ENCODE peak calls at places on chromosomes 1 and 21, in nine cellular contexts. R is uterus; G is CD4-positive, alpha-beta T cell; V is CD8-positive, alpha-beta T cell; L is HFF-Myc; N is fibroblast of mammary gland; W is GM23338; K is prostate gland; U is choroid plexus epithelial cell. X is an unnamed sample.

GRCh38 chr1:209643295-209644020 is 8.8 kb downstream of the LAMB3 start:
- DNase-seq in G (no peak), R (peak; percentile 61), V (no peak), N (peak; percentile 51), L (no peak), K (no peak), W (no peak), U (peak; percentile 65), X (no peak)

GRCh38 chr1:168945870-168946269 is 160.6 kb upstream of the ATP1B1 start:
- DNase-seq in N (peak; percentile 3), K (no peak), W (no peak), U (peak; percentile 13), V (no peak), L (no peak), G (no peak), R (peak; percentile 28), X (no peak)

GRCh38 chr1:202201266-202201665 is 7.7 kb downstream of the LGR6 start:
- DNase-seq in L (no peak), G (no peak), V (no peak), N (no peak), K (no peak), U (no peak), W (no peak), R (no peak), X (no peak)

GRCh38 chr1:233459470-233459945 is 132.0 kb downstream of the MAP3K21 start:
- DNase-seq in L (no peak), V (no peak), R (no peak), U (no peak), K (no peak), W (no peak), G (no peak), N (no peak), X (no peak)

GRCh38 chr1:232697191-232697590 is 67.3 kb upstream of the SIPA1L2 start:
- DNase-seq in V (no peak), R (no peak), K (peak; percentile 20), L (no peak), U (no peak), G (no peak), W (no peak), N (no peak), X (no peak)

GRCh38 chr1:151593651-151594625 is 17.9 kb upstream of the SNX27 start:
- DNase-seq in G (peak; percentile 87), V (peak; percentile 80), R (peak; percentile 67), U (peak; percentile 69), K (peak; percentile 85), N (peak; percentile 48), W (peak; percentile 95), L (no peak), X (peak; percentile 76)

GRCh38 chr1:229270547-229271447 is at the start of gene RAB4A:
- DNase-seq in R (peak; percentile 77), W (peak; percentile 86), L (peak; percentile 44), G (peak; percentile 70), K (peak; percentile 81), V (peak; percentile 75), U (peak; percentile 91), N (peak; percentile 79), X (peak; percentile 81)

GRCh38 chr1:40038693-40039092 is 1.8 kb upstream of the CAP1 start:
- DNase-seq in V (no peak), W (no peak), L (no peak), G (no peak), U (no peak), K (no peak), N (no peak), R (no peak), X (no peak)

GRCh38 chr1:98044071-98044697 is 123.3 kb upstream of the DPYD start:
- DNase-seq in K (no peak), L (no peak), V (no peak), G (no peak), W (peak; percentile 31), R (no peak), U (no peak), N (no peak), X (no peak)

GRCh38 chr1:203686091-203686632 is 59.5 kb downstream of the ATP2B4 start:
- DNase-seq in N (no peak), R (no peak), G (no peak), V (no peak), K (no peak), L (no peak), U (no peak), W (no peak), X (no peak)

GRCh38 chr1:226128487-226129075 is 58.0 kb downstream of the ACBD3 start:
- DNase-seq in R (no peak), V (no peak), L (no peak), G (no peak), U (peak; percentile 42), W (no peak), K (peak; percentile 56), N (peak; percentile 25), X (no peak)

GRCh38 chr1:78339490-78339889 is 151.3 kb upstream of the PTGFR start:
- DNase-seq in R (no peak), L (peak; percentile 30), N (peak; percentile 91), V (no peak), U (peak; percentile 71), K (no peak), G (no peak), W (no peak), X (no peak)

GRCh38 chr1:43548285-43549271 is 17.9 kb downstream of the PTPRF start:
- DNase-seq in R (no peak), W (peak; percentile 35), L (no peak), G (no peak), K (peak; percentile 44), U (no peak), N (no peak), V (no peak), X (no peak)

GRCh38 chr1:67285780-67286488 is 21.7 kb upstream of the IL12RB2 start:
- DNase-seq in N (no peak), U (peak; percentile 17), V (no peak), R (no peak), K (no peak), G (no peak), L (no peak), W (no peak), X (no peak)

GRCh38 chr1:192609110-192610079 is 26.6 kb upstream of the RGS13 start:
- DNase-seq in N (no peak), U (no peak), V (peak; percentile 24), R (peak; percentile 18), K (peak; percentile 11), W (no peak), L (no peak), G (peak; percentile 41), X (no peak)

GRCh38 chr1:59952065-59952464 is 25.5 kb upstream of the CYP2J2 start:
- DNase-seq in V (no peak), K (no peak), G (no peak), R (no peak), N (peak; percentile 66), U (peak; percentile 41), W (no peak), L (no peak), X (no peak)
- TF ChIP-seq CTCF in V (no peak), K (no peak), G (no peak), R (no peak), N (no peak), U (no peak), W (no peak), L (no peak), X (no peak)

GRCh38 chr1:12125422-12126355 is 41.1 kb upstream of the TNFRSF1B start:
- DNase-seq in V (no peak), N (no peak), R (no peak), U (no peak), L (no peak), K (no peak), G (no peak), W (no peak), X (no peak)
- TF ChIP-seq CTCF in V (no peak), N (no peak), R (no peak), U (peak; percentile 2), L (no peak), K (no peak), G (no peak), W (no peak), X (no peak)

GRCh38 chr21:26845750-26846035 is 484 bp upstream of the ADAMTS1 start:
- DNase-seq in L (no peak), W (no peak), G (no peak), V (no peak), U (peak; percentile 26), K (no peak), N (no peak), R (no peak), X (no peak)

GRCh38 chr21:26844258-26845065 is 747 bp downstream of the ADAMTS1 start:
- DNase-seq in G (no peak), V (no peak), W (peak; percentile 60), R (peak; percentile 65), N (no peak), K (peak; percentile 26), L (no peak), U (peak; percentile 65), X (peak; percentile 51)

GRCh38 chr21:26846036-26846931 is 1.1 kb upstream of the ADAMTS1 start:
- DNase-seq in U (peak; percentile 70), K (peak; percentile 40), G (no peak), N (peak; percentile 83), R (peak; percentile 91), V (no peak), L (no peak), W (peak; percentile 81), X (peak; percentile 42)

GRCh38 chr21:26843912-26844257 is 1.3 kb downstream of the ADAMTS1 start:
- DNase-seq in R (peak; percentile 31), V (no peak), N (peak; percentile 67), U (peak; percentile 94), K (no peak), W (peak; percentile 30), L (no peak), G (no peak), X (peak; percentile 12)

GRCh38 chr21:26845066-26845749 is at the start of gene ADAMTS1:
- DNase-seq in W (peak; percentile 87), U (peak; percentile 92), R (peak; percentile 98), V (no peak), K (peak; percentile 68), G (no peak), N (peak; percentile 88), L (no peak), X (peak; percentile 80)
- TF ChIP-seq CTCF in W (no peak), U (peak; percentile 46), R (peak; percentile 35), V (no peak), K (no peak), G (no peak), N (no peak), L (no peak), X (peak; percentile 50)

DNA sequence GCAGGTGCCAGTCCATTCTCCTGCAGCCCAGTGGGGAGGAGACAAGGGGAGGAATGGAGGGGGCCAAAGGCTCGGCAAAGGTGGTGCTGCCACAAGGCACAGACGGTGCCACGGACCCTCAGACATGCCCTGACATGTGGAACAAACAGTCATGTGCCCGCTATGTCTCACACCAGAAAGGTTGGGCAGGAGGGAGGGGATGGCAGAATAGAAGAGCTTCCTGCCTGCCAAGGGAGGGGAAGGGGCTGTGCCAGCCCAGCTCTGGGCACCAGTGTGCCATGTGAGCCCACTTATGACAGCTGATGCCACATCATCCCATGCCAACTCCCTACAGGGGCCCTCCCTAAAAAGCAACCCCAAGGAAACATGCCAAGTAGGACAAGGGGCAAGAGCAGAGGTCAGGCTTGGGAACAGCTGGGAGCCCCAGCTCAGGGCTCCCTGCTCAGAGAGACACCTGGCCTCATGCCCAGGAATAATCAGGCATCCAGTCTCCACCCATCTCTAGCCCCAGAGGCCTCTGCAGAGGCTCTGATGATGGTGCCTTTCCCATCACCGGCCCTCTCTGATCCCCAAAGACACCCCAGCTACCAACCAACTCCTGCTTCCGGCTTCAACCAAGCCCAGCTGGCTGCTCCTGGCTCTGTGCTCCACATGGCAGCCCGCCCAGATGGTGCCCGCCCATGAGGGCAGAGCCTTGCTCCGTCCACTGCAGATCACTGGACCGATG is 10.4 kb downstream of the ADGRB2 start:
- DNase-seq in L (no peak), U (peak; percentile 34), N (peak; percentile 43), W (no peak), G (no peak), V (no peak), K (no peak), R (no peak), X (no peak)
- TF ChIP-seq CTCF in L (no peak), U (no peak), N (no peak), W (no peak), G (no peak), V (no peak), K (no peak), R (no peak), X (no peak)

GRCh38 chr1:218259800-218260199 is 25.3 kb upstream of the RRP15 start:
- DNase-seq in G (no peak), K (no peak), V (no peak), R (no peak), U (peak; percentile 18), W (peak; percentile 75), N (no peak), L (no peak), X (no peak)
- TF ChIP-seq CTCF in G (peak; percentile 26), K (no peak), V (no peak), R (no peak), U (peak; percentile 23), W (peak; percentile 71), N (peak; percentile 18), L (peak; percentile 40), X (peak; percentile 57)